ENCODE peak calls at places on chromosomes 4 and X, in eight cellular contexts. Z, S, X, C, J, Q, Y and F are unnamed samples.

GRCh38 chr4:176432811-176433540 is 113.2 kb downstream of the SPCS3 start:
- DNase-seq in Z (no peak), S (no peak), X (no peak), C (no peak), J (no peak), Q (no peak), Y (no peak), F (no peak)

GRCh38 chr4:63906660-63907146 is 502.5 kb downstream of the TECRL start:
- DNase-seq in Z (no peak), S (no peak), X (no peak), C (no peak), J (no peak), Q (no peak), Y (no peak), F (no peak)

GRCh38 chr4:26034849-26035248 is 120.8 kb downstream of the SMIM20 start:
- DNase-seq in Z (no peak), S (no peak), X (no peak), C (no peak), J (no peak), Q (no peak), Y (no peak), F (no peak)

GRCh38 chr4:186771624-186772023 is 48.0 kb upstream of the FAT1 start:
- DNase-seq in Z (no peak), S (no peak), X (no peak), C (no peak), J (no peak), Q (no peak), Y (no peak), F (no peak)

GRCh38 chrX:76427560-76428242 is at the start of gene MAGEE1:
- DNase-seq in Z (peak; percentile 78), S (no peak), X (peak; percentile 85), C (peak; percentile 67), J (peak; percentile 79), Q (peak; percentile 75), Y (peak; percentile 75), F (peak; percentile 89)

GRCh38 chr4:159735281-159736207 is 632.7 kb downstream of the RAPGEF2 start:
- DNase-seq in Z (no peak), S (no peak), X (no peak), C (no peak), J (no peak), Q (no peak), Y (no peak), F (no peak)

GRCh38 chr4:122914938-122915337 is 7.5 kb downstream of the NUDT6 start:
- DNase-seq in Z (no peak), S (no peak), X (no peak), C (no peak), J (no peak), Q (no peak), Y (no peak), F (no peak)

GRCh38 chr4:54382623-54383022 is 153.5 kb downstream of the PDGFRA start:
- DNase-seq in Z (no peak), S (no peak), X (no peak), C (no peak), J (no peak), Q (no peak), Y (no peak), F (no peak)

GRCh38 chrX:17836830-17837229 is 24.3 kb downstream of the RAI2 start:
- DNase-seq in Z (no peak), S (no peak), X (no peak), C (no peak), J (no peak), Q (no peak), Y (no peak), F (no peak)

GRCh38 chrX:130756233-130756632 is 146.8 kb downstream of the ENOX2 start:
- DNase-seq in Z (no peak), S (no peak), X (no peak), C (no peak), J (no peak), Q (no peak), Y (no peak), F (no peak)

GRCh38 chrX:150099316-150099715 is 161.0 kb upstream of the EOLA2 start:
- DNase-seq in Z (no peak), S (no peak), X (no peak), C (no peak), J (no peak), Q (no peak), Y (no peak), F (no peak)

GRCh38 chr4:56575820-56576429 is 70.3 kb downstream of the ARL9 start:
- DNase-seq in Z (no peak), S (no peak), X (no peak), C (no peak), J (peak; percentile 10), Q (peak; percentile 67), Y (no peak), F (no peak)

GRCh38 chr4:921830-922331 is 10.2 kb downstream of the GAK start:
- DNase-seq in Z (no peak), S (no peak), X (peak; percentile 49), C (no peak), J (no peak), Q (no peak), Y (no peak), F (no peak)

GRCh38 chr4:110533940-110534339 is 58.0 kb downstream of the ENPEP start:
- DNase-seq in Z (no peak), S (peak; percentile 40), X (no peak), C (no peak), J (no peak), Q (peak; percentile 90), Y (no peak), F (peak; percentile 57)

GRCh38 chr4:140236649-140237160 is 82.7 kb upstream of the MAML3 start:
- DNase-seq in Z (no peak), S (no peak), X (no peak), C (no peak), J (no peak), Q (no peak), Y (no peak), F (no peak)

GRCh38 chr4:75654905-75655304 is 18.3 kb downstream of the G3BP2 start:
- DNase-seq in Z (no peak), S (no peak), X (no peak), C (no peak), J (peak; percentile 41), Q (no peak), Y (no peak), F (no peak)

GRCh38 chr4:8085491-8086479 is 72.8 kb downstream of the ABLIM2 start:
- DNase-seq in Z (no peak), S (no peak), X (peak; percentile 37), C (no peak), J (no peak), Q (no peak), Y (no peak), F (peak; percentile 19)

GRCh38 chr4:174681723-174682300 is 147.2 kb downstream of the GLRA3 start:
- DNase-seq in Z (no peak), S (no peak), X (no peak), C (peak; percentile 82), J (no peak), Q (peak; percentile 20), Y (no peak), F (no peak)

GRCh38 chr4:18082254-18082653 is 60.7 kb upstream of the LCORL start:
- DNase-seq in Z (no peak), S (no peak), X (no peak), C (no peak), J (no peak), Q (no peak), Y (no peak), F (no peak)

GRCh38 chrX:132689741-132690140 is 200.9 kb upstream of the MBNL3 start:
- DNase-seq in Z (no peak), S (no peak), X (no peak), C (no peak), J (no peak), Q (no peak), Y (no peak), F (peak; percentile 97)

GRCh38 chrX:39158801-39159657 is 357.8 kb downstream of the MID1IP1 start:
- DNase-seq in Z (no peak), S (no peak), X (no peak), C (no peak), J (no peak), Q (peak; percentile 33), Y (no peak), F (no peak)

GRCh38 chrX:13074297-13075262 is 30.2 kb upstream of the FAM9C start:
- DNase-seq in Z (no peak), S (no peak), X (no peak), C (no peak), J (peak; percentile 31), Q (no peak), Y (no peak), F (no peak)
- H3K4me3 ChIP-seq in Z (no peak overlapping the region), S (no peak overlapping the region), X (no peak overlapping the region), C (no peak overlapping the region), J (no peak overlapping the region), Q (no peak overlapping the region), Y (no peak overlapping the region), F (no peak overlapping the region)

GRCh38 chr4:32423267-32423666 is 1703.1 kb downstream of the PCDH7 start:
- DNase-seq in Z (no peak), S (no peak), X (no peak), C (no peak), J (no peak), Q (no peak), Y (no peak), F (no peak)

GRCh38 chr4:32429151-32429550 is 1709.0 kb downstream of the PCDH7 start:
- DNase-seq in Z (no peak), S (no peak), X (no peak), C (no peak), J (no peak), Q (no peak), Y (no peak), F (no peak)

GRCh38 chr4:32425243-32425642 is 1705.1 kb downstream of the PCDH7 start:
- DNase-seq in Z (no peak), S (no peak), X (no peak), C (no peak), J (no peak), Q (peak; percentile 57), Y (no peak), F (no peak)
- H3K36me3 ChIP-seq in Z (no peaks in the 10 kb centered on the region), S (no peaks in the 10 kb centered on the region), X (no peaks in the 10 kb centered on the region), C (no peaks in the 10 kb centered on the region), J (no peaks in the 10 kb centered on the region), Q (no peaks in the 10 kb centered on the region), Y (no peaks in the 10 kb centered on the region), F (no peaks in the 10 kb centered on the region)

DNA sequence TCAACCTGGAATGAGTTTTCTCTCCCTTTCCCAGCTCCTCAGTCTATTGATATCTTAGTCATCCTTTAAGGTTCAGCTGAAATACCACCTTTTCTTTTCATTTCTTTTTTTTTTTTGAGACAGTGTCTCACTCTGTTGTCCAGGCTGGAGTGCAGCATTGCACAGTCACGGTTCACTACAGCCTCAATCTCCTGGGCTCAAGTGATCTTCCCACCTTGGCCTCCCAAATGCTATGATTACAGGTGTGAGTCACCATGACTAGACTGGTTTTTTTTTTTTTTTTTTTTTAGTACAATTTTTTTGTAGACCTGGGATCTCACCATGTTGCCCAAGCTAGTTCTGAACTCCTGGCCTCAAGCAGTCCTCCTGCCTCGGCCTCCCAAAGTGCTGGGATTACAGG is 28.9 kb downstream of the AFF1 start:
- DNase-seq in Z (no peak), S (peak; percentile 28), X (no peak), C (no peak), J (no peak), Q (peak; percentile 60), Y (no peak), F (no peak)
- H3K4me1 ChIP-seq in Z (peaks cover 11% of the 10 kb centered on the region), S (peaks cover 6% of the 10 kb centered on the region), X (peaks cover 53% of the 10 kb centered on the region), C (peaks cover 9% of the 10 kb centered on the region), J (peaks cover 23% of the 10 kb centered on the region), Q (peaks cover 4% of the 10 kb centered on the region), Y (peaks cover 5% of the 10 kb centered on the region), F (peaks cover 32% of the 10 kb centered on the region)

DNA sequence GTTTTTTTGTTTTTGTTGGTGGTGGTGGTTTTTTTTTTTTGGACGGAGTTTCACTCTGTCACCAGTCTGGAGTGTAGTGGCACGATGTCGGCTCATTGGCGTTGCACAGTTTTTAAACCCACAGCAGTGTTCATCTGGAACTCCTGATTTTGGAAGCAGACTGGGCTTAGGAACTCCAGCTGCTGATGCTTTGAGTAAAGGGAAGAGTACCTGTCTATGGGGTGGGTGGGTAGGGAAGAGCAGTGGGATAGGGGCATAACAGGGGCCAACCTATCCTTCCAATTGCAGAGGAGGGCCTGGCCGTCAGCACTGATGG is 2.0 kb downstream of the CD99 start:
- DNase-seq in Z (no peak), S (no peak), X (no peak), C (no peak), J (peak; percentile 37), Q (no peak), Y (no peak), F (no peak)
- H3K4me3 ChIP-seq in Z (peak overlapping the region; percentile 80), S (peak overlapping the region; percentile 84), X (peak overlapping the region; percentile 94), C (no peak overlapping the region), J (peak overlapping the region; percentile 96), Q (peak overlapping the region; percentile 93), Y (peak overlapping the region; percentile 80), F (no peak overlapping the region)